ENCODE peak calls at places on chromosomes 1 and 21, in eight cellular contexts. A is stimulated activated CD8-positive, alpha-beta memory T cell treated with anti-CD3 and anti-CD28 coated beads, Interleukin-7, amount 100 ng/mL, for 24 hours; D is AG08396; N is ureter; F is mammary epithelial cell; T is colonic mucosa; J is effector memory CD8-positive, alpha-beta T cell; O is activated naive CD4-positive, alpha-beta T cell. Y is an unnamed sample.

GRCh38 chr1:28781305-28781704 is 30.7 kb upstream of the OPRD1 start:
- DNase-seq in A (no peak), D (no peak), N (no peak), F (no peak), T (no peak), J (no peak), O (no peak), Y (no peak)

GRCh38 chr1:11735531-11735853 is 444 bp upstream of the AGTRAP start:
- DNase-seq in A (no peak), D (no peak), N (no peak), F (no peak), T (no peak), J (no peak), O (no peak), Y (no peak)

GRCh38 chr1:26278835-26279597 is 870 bp upstream of the SH3BGRL3 start:
- DNase-seq in A (no peak), D (peak), N (no peak), F (peak), T (peak), J (no peak), O (no peak), Y (peak)

GRCh38 chr1:182682898-182683501 is 1.4 kb downstream of the RGS8 start:
- DNase-seq in A (no peak), D (no peak), N (no peak), F (no peak), T (no peak), J (no peak), O (no peak), Y (no peak)

GRCh38 chr1:185973645-185974044 is 239.5 kb downstream of the HMCN1 start:
- DNase-seq in A (no peak), D (peak), N (no peak), F (peak), T (no peak), J (no peak), O (no peak), Y (no peak)

GRCh38 chr1:234597894-234598293 is 12.1 kb downstream of the IRF2BP2 start:
- DNase-seq in A (no peak), D (no peak), N (no peak), F (peak), T (peak), J (peak), O (no peak), Y (peak)

GRCh38 chr21:46454634-46455390 is 3.9 kb upstream of the DIP2A start:
- DNase-seq in A (no peak), D (no peak), N (no peak), F (peak), T (no peak), J (no peak), O (no peak), Y (no peak)

GRCh38 chr1:165402517-165403111 is 42.3 kb downstream of the RXRG start:
- DNase-seq in A (no peak), D (no peak), N (no peak), F (no peak), T (no peak), J (no peak), O (no peak), Y (no peak)

GRCh38 chr1:204319462-204319861 is 40.3 kb downstream of the PLEKHA6 start:
- DNase-seq in A (no peak), D (peak), N (peak), F (peak), T (no peak), J (no peak), O (no peak), Y (no peak)

GRCh38 chr21:44289381-44290010 is 3.8 kb downstream of the AIRE start:
- DNase-seq in A (no peak), D (no peak), N (no peak), F (no peak), T (no peak), J (no peak), O (no peak), Y (no peak)

GRCh38 chr1:69567847-69568434 is at the start of gene LRRC7:
- DNase-seq in A (no peak), D (peak), N (no peak), F (peak), T (no peak), J (no peak), O (no peak), Y (no peak)

GRCh38 chr1:56547977-56548376 is 31.4 kb downstream of the PLPP3 start:
- DNase-seq in A (no peak), D (no peak), N (peak), F (no peak), T (peak), J (no peak), O (no peak), Y (peak)

GRCh38 chr1:115364044-115364775 is 26.2 kb upstream of the NGF start:
- DNase-seq in A (no peak), D (peak), N (no peak), F (no peak), T (no peak), J (no peak), O (no peak), Y (no peak)

GRCh38 chr1:89566761-89567174 is 42.1 kb downstream of the LRRC8B start:
- DNase-seq in A (no peak), D (no peak), N (no peak), F (no peak), T (no peak), J (no peak), O (no peak), Y (peak)

GRCh38 chr21:33899199-33899598 is 16.4 kb downstream of the ATP5PO start:
- DNase-seq in A (no peak), D (no peak), N (no peak), F (no peak), T (no peak), J (no peak), O (no peak), Y (no peak)

GRCh38 chr1:227306689-227307088 is 11.6 kb downstream of the CDC42BPA start:
- DNase-seq in A (no peak), D (no peak), N (no peak), F (no peak), T (no peak), J (no peak), O (no peak), Y (no peak)

GRCh38 chr1:200483491-200484143 is 73.8 kb upstream of the ZNF281 start:
- DNase-seq in A (peak), D (peak), N (no peak), F (peak), T (no peak), J (no peak), O (no peak), Y (peak)

GRCh38 chr1:185534806-185535205 is 199.4 kb upstream of the HMCN1 start:
- DNase-seq in A (no peak), D (no peak), N (no peak), F (no peak), T (no peak), J (no peak), O (no peak), Y (no peak)

GRCh38 chr1:69269491-69269890 is 298.2 kb upstream of the LRRC7 start:
- DNase-seq in A (no peak), D (no peak), N (no peak), F (no peak), T (no peak), J (no peak), O (no peak), Y (peak)

GRCh38 chr1:173489149-173489600 is 12.0 kb downstream of the PRDX6 start:
- DNase-seq in A (no peak), D (no peak), N (no peak), F (no peak), T (no peak), J (no peak), O (no peak), Y (no peak)

GRCh38 chr1:226599636-226600238 is 51.2 kb downstream of the STUM start:
- DNase-seq in A (no peak), D (no peak), N (no peak), F (no peak), T (no peak), J (no peak), O (no peak), Y (no peak)

GRCh38 chr1:43273708-43274107 is 3.9 kb downstream of the TMEM125 start:
- DNase-seq in A (no peak), D (peak), N (no peak), F (no peak), T (no peak), J (no peak), O (no peak), Y (no peak)

GRCh38 chr1:108884968-108885367 is 8.2 kb downstream of the GPSM2 start:
- DNase-seq in A (no peak), D (no peak), N (no peak), F (no peak), T (no peak), J (no peak), O (no peak), Y (no peak)

GRCh38 chr1:209742409-209743144 is 13.3 kb upstream of the TRAF3IP3 start:
- DNase-seq in A (no peak), D (peak), N (no peak), F (no peak), T (no peak), J (no peak), O (no peak), Y (peak)

GRCh38 chr1:77126309-77126708 is 92.9 kb downstream of the PIGK start:
- DNase-seq in A (no peak), D (peak), N (no peak), F (peak), T (no peak), J (no peak), O (no peak), Y (peak)

GRCh38 chr1:47681735-47682134 is 243.9 kb downstream of the FOXD2 start:
- DNase-seq in A (no peak), D (no peak), N (peak), F (no peak), T (peak), J (no peak), O (no peak), Y (no peak)